ENCODE peak calls at places on chromosomes 4 and X, in seven cellular contexts. Q, B, O, A, L, V and S are unnamed samples.
A peak's percentile ranks its signal among the peaks of the same experiment; 100 is the strongest.

GRCh38 chrX:54564942-54565341 is 34.9 kb downstream of the GNL3L start:
- DNase-seq in B (no peak), A (peak; percentile 1), O (no peak), Q (no peak), L (no peak), V (no peak), S (no peak)

GRCh38 chr4:20615492-20616136 is 84.6 kb upstream of the PACRGL start:
- DNase-seq in L (no peak), Q (peak; percentile 15), O (no peak), A (peak; percentile 82), V (no peak), B (no peak), S (peak; percentile 23)

GRCh38 chr4:98626350-98626749 is 32.1 kb downstream of the TSPAN5 start:
- DNase-seq in L (peak; percentile 80), A (peak; percentile 93), B (peak; percentile 45), Q (peak; percentile 89), O (peak; percentile 87), V (no peak), S (peak; percentile 93)

GRCh38 chrX:97547873-97548578 is 664.3 kb downstream of the RPA4 start:
- DNase-seq in A (peak; percentile 25), V (no peak), O (peak; percentile 52), Q (peak; percentile 40), L (no peak), B (no peak), S (peak; percentile 37)

GRCh38 chr4:38675167-38676121 is 11.4 kb downstream of the KLF3 start:
- DNase-seq in Q (peak; percentile 90), B (peak; percentile 94), A (peak; percentile 81), O (peak; percentile 92), V (peak; percentile 62), L (peak; percentile 74), S (peak; percentile 92)

GRCh38 chr4:24980064-24980690 is 50.6 kb downstream of the LGI2 start:
- DNase-seq in L (peak; percentile 38), V (peak; percentile 35), O (peak; percentile 59), Q (peak; percentile 81), A (peak; percentile 62), B (peak; percentile 79), S (peak; percentile 81)

GRCh38 chrX:6383488-6383887 is 151.4 kb downstream of the VCX3A start:
- DNase-seq in L (no peak), V (no peak), A (no peak), B (no peak), Q (no peak), O (no peak), S (no peak)

GRCh38 chrX:130443883-130444282 is 42.1 kb downstream of the RBMX2 start:
- DNase-seq in V (no peak), L (no peak), A (no peak), Q (no peak), O (no peak), B (no peak), S (no peak)

GRCh38 chr4:173801876-173802713 is 272.1 kb upstream of the HAND2 start:
- DNase-seq in L (no peak), V (no peak), Q (no peak), O (no peak), B (no peak), A (no peak), S (no peak)

GRCh38 chr4:62644372-62644771 is 1444.2 kb downstream of the ADGRL3 start:
- DNase-seq in O (peak; percentile 9), A (peak; percentile 36), Q (peak; percentile 26), B (peak; percentile 65), L (no peak), V (no peak), S (peak; percentile 43)

GRCh38 chr4:123826896-123827295 is 430.3 kb downstream of the SPRY1 start:
- DNase-seq in O (peak; percentile 91), V (peak; percentile 35), L (no peak), B (peak; percentile 28), A (peak; percentile 45), Q (peak; percentile 68), S (peak; percentile 84)

GRCh38 chr4:7861440-7861881 is 78.2 kb downstream of the AFAP1 start:
- DNase-seq in O (peak; percentile 87), L (no peak), A (peak; percentile 77), Q (peak; percentile 96), B (no peak), V (no peak), S (peak; percentile 90)

GRCh38 chrX:37921758-37922157 is 74.4 kb upstream of the DYNLT3 start:
- DNase-seq in A (peak; percentile 67), V (no peak), L (no peak), O (peak; percentile 9), B (no peak), Q (no peak), S (peak; percentile 26)

GRCh38 chr4:6277139-6277802 is 7.6 kb downstream of the WFS1 start:
- DNase-seq in V (no peak), O (no peak), A (no peak), L (peak; percentile 87), Q (no peak), B (peak; percentile 91), S (no peak)

GRCh38 chr4:175823015-175823741 is 11.1 kb upstream of the GPM6A start:
- DNase-seq in O (no peak), L (no peak), Q (no peak), B (no peak), V (no peak), A (no peak), S (no peak)

GRCh38 chr4:101347267-101347556 is at the start of gene PPP3CA:
- DNase-seq in L (no peak), Q (no peak), V (peak; percentile 60), O (no peak), B (no peak), A (no peak), S (no peak)

GRCh38 chr4:168498259-168498658 is 1.4 kb downstream of the PALLD start:
- DNase-seq in O (no peak), A (no peak), L (no peak), Q (no peak), V (no peak), B (no peak), S (peak; percentile 63)

GRCh38 chr4:168491563-168491962 is 5.3 kb upstream of the PALLD start:
- DNase-seq in B (no peak), Q (no peak), A (no peak), V (no peak), O (no peak), L (no peak), S (no peak)

GRCh38 chr4:168501407-168501806 is 4.6 kb downstream of the PALLD start:
- DNase-seq in V (no peak), B (no peak), L (no peak), A (peak; percentile 67), Q (no peak), O (no peak), S (no peak)

GRCh38 chr4:168499241-168499640 is 2.4 kb downstream of the PALLD start:
- DNase-seq in B (no peak), A (no peak), L (no peak), O (no peak), V (no peak), Q (no peak), S (no peak)

GRCh38 chr4:168496834-168497233 is at the start of gene PALLD:
- DNase-seq in B (no peak), O (peak; percentile 80), A (no peak), L (no peak), V (peak; percentile 27), Q (peak; percentile 26), S (peak; percentile 77)
- H3K4me3 ChIP-seq in B (no peak within 1 kb of the TSS), O (no peak within 1 kb of the TSS), A (no peak within 1 kb of the TSS), L (no peak within 1 kb of the TSS), V (peak within 1 kb of the TSS; percentile 65), Q (peak within 1 kb of the TSS; percentile 67), S (no peak within 1 kb of the TSS)

DNA sequence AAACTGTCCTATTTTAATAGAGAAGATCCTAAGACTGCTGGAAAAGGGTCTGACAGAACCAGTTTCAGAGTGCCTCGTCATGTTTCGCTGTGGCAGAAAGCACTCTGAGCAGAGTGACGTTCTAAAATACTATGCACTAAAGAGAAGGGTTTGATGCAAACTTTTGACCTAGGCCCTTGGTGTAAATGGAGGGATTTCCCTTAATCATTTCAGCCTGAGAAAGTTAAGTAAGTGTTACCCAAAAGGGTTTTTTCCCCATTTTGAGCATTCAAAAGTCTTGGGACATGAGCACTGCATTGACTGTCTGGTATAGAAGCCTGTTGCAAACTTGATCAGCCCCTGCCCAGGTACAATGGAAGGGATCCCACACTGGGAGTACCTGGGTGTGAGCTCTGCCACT is 157.5 kb upstream of the ATOH1 start:
- DNase-seq in A (no peak), O (no peak), B (no peak), L (no peak), Q (no peak), V (no peak), S (no peak)
- TF ChIP-seq CTCF in A (no peak), O (no peak), B (no peak), L (no peak), Q (no peak), V (no peak), S (no peak)

GRCh38 chr4:26048962-26049361 is 134.9 kb downstream of the SMIM20 start:
- DNase-seq in V (peak; percentile 30), B (no peak), Q (peak; percentile 64), O (no peak), A (no peak), L (no peak), S (peak; percentile 51)

GRCh38 chr4:26049447-26049846 is 135.4 kb downstream of the SMIM20 start:
- DNase-seq in O (no peak), V (no peak), Q (no peak), B (no peak), A (no peak), L (no peak), S (no peak)

GRCh38 chr4:26047795-26048194 is 133.8 kb downstream of the SMIM20 start:
- DNase-seq in A (no peak), B (no peak), Q (no peak), V (no peak), L (no peak), O (no peak), S (no peak)

GRCh38 chr4:26050212-26050643 is 136.2 kb downstream of the SMIM20 start:
- DNase-seq in Q (no peak), V (peak; percentile 47), O (no peak), L (no peak), B (no peak), A (no peak), S (no peak)

DNA sequence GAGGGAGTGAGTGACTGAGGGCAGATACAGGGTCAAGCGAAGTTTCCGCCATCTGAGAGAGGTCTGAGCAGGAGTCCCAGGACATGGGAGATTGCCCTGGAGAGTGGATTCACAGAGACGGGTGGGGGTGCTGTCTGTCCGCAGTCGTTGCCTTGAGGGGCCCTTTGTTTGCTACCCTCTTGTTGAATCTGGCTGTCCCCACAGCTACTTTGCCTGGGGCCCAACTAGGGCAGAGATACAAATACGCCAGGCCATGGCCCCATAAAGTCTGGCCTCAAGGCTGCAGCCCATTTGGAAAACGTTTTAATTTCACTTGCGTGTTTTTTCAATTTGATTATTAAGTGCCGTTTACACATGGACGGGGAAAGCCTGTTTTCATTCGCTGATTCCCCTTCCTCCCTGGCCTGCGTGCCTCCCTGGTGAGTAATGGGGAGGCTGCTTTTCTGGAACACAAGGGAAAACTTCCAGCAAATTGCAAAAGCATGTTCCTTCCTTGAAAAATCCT is 134.4 kb downstream of the SMIM20 start:
- DNase-seq in O (peak; percentile 65), V (peak; percentile 66), A (peak; percentile 86), L (peak; percentile 67), B (peak; percentile 62), Q (peak; percentile 96), S (peak; percentile 92)
- H3K4me3 ChIP-seq in O (no peak overlapping the region), V (no peak overlapping the region), A (no peak overlapping the region), L (no peak overlapping the region), B (no peak overlapping the region), Q (no peak overlapping the region), S (no peak overlapping the region)

DNA sequence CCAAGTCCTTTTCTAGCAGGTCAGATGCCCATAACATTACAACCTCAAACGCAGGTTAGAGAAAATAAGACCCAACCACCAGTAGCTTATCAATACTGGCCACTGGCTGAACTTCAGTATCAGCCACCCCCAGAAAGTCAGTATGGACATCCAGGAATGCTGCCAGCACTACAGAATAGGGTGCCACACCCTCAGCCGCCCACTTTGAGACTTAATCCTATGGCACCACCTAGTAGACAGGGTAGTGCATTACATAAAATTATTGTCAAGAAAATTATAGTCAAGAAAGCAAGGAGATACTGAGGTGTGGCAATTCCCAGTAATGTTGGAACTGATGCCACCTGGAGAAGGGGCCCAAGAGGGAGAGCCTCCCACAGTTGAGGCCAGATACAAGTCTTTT is 19.9 kb upstream of the TRIM61 start:
- DNase-seq in V (no peak), O (no peak), B (no peak), Q (no peak), L (no peak), A (peak; percentile 40), S (peak; percentile 30)
- TF ChIP-seq CTCF in V (no peak), O (peak; percentile 39), B (no peak), Q (no peak), L (no peak), A (peak; percentile 7), S (peak; percentile 48)